ENCODE peak calls at places on chromosome 15, in eight cellular contexts. T, C, N, R, P, X, H and V are unnamed samples.

GRCh38 chr15:68389936-68390790 is 41.8 kb downstream of the ITGA11 start:
- DNase-seq in H (peak; percentile 92), R (no peak), C (no peak), T (no peak), P (peak; percentile 56), X (peak; percentile 5), N (no peak), V (peak; percentile 36)

GRCh38 chr15:98668566-98669308 is 20.4 kb downstream of the IGF1R start:
- DNase-seq in R (no peak), T (no peak), N (no peak), X (no peak), C (no peak), H (peak; percentile 64), P (no peak), V (no peak)

GRCh38 chr15:101608182-101608581 is 44.0 kb downstream of the TM2D3 start:
- DNase-seq in H (no peak), P (no peak), R (no peak), T (no peak), N (no peak), X (no peak), C (no peak), V (no peak)

GRCh38 chr15:101201411-101202174 is 50.3 kb downstream of the CHSY1 start:
- DNase-seq in N (no peak), C (peak; percentile 75), R (no peak), P (peak; percentile 97), X (peak; percentile 81), T (peak; percentile 50), H (peak; percentile 99), V (peak; percentile 78)

GRCh38 chr15:66233487-66234415 is 19.8 kb downstream of the MEGF11 start:
- DNase-seq in H (peak; percentile 27), X (peak; percentile 78), N (no peak), P (no peak), C (no peak), T (no peak), R (peak; percentile 33), V (no peak)

GRCh38 chr15:83192742-83193141 is 14.9 kb downstream of the HDGFL3 start:
- DNase-seq in T (no peak), C (no peak), N (no peak), H (no peak), X (no peak), P (no peak), R (no peak), V (no peak)

GRCh38 chr15:64985382-64986033 is 4.2 kb downstream of the SPG21 start:
- DNase-seq in X (no peak), R (no peak), P (no peak), C (no peak), H (peak; percentile 70), T (no peak), N (no peak), V (no peak)

GRCh38 chr15:41970456-41970855 is 1.9 kb downstream of the EHD4 start:
- DNase-seq in C (no peak), T (no peak), R (peak; percentile 11), P (no peak), X (no peak), N (no peak), H (no peak), V (no peak)

GRCh38 chr15:41944313-41944940 is 27.9 kb downstream of the EHD4 start:
- DNase-seq in H (peak; percentile 98), R (no peak), N (no peak), X (no peak), T (peak; percentile 63), C (no peak), P (peak; percentile 84), V (no peak)

GRCh38 chr15:92545996-92546395 is 109.6 kb downstream of the FAM174B start:
- DNase-seq in H (no peak), R (no peak), X (no peak), P (no peak), T (no peak), N (no peak), C (no peak), V (no peak)

GRCh38 chr15:90953947-90954711 is 555 bp upstream of the RCCD1 start:
- DNase-seq in H (no peak), R (no peak), X (no peak), T (no peak), N (no peak), C (no peak), P (no peak), V (no peak)

GRCh38 chr15:67100124-67100791 is 34.9 kb downstream of the SMAD3 start:
- DNase-seq in H (no peak), N (no peak), T (no peak), C (no peak), R (no peak), P (no peak), X (no peak), V (no peak)

GRCh38 chr15:40438712-40439111 is 2.0 kb upstream of the BAHD1 start:
- DNase-seq in N (no peak), H (no peak), X (no peak), P (no peak), C (no peak), R (no peak), T (peak; percentile 72), V (no peak)

GRCh38 chr15:78105541-78106241 is 13.3 kb downstream of the SH2D7 start:
- DNase-seq in X (no peak), N (no peak), T (no peak), C (no peak), R (no peak), P (no peak), H (peak; percentile 25), V (peak; percentile 53)

GRCh38 chr15:68578960-68579935 is at the start of gene CORO2B:
- DNase-seq in H (peak; percentile 74), C (no peak), N (peak; percentile 11), X (peak; percentile 61), T (peak; percentile 31), P (no peak), R (peak; percentile 65), V (peak; percentile 68)

GRCh38 chr15:98649621-98649995 is 1.3 kb downstream of the IGF1R start:
- DNase-seq in R (peak; percentile 9), X (no peak), P (no peak), N (no peak), C (peak; percentile 70), T (peak; percentile 60), H (peak; percentile 35), V (peak; percentile 72)